ENCODE peak calls at places on chromosomes 3 and 15, in nine cellular contexts. A is EL; D is Right ventricle myocardium superior; I is ELF-1; O is stromal cell of bone marrow; S is stimulated activated CD4-positive, alpha-beta T cell treated with anti-CD3 and anti-CD28 coated beads, Interleukin-2, amount 100 ng/mL, for 48 hours; K is cardiac fibroblast; E is dermis microvascular lymphatic vessel endothelial cell; Z is AG08396. L is an unnamed sample.

GRCh38 chr3:160180581-160181216 is 44.5 kb upstream of the C3orf80 start:
- DNase-seq in A (peak), Z (peak), K (peak), I (peak), S (no peak), E (no peak), D (no peak), O (peak), L (peak)

GRCh38 chr15:35669457-35670045 is 123.6 kb upstream of the DPH6 start:
- DNase-seq in A (no peak), O (no peak), D (no peak), I (no peak), E (no peak), Z (no peak), K (no peak), S (no peak), L (peak)

GRCh38 chr15:67433495-67434099 is 87.3 kb upstream of the C15orf61 start:
- DNase-seq in K (peak), A (peak), S (peak), I (peak), O (peak), E (peak), Z (peak), D (no peak), L (peak)

GRCh38 chr3:127588675-127589577 is 1.6 kb downstream of the TPRA1 start:
- DNase-seq in S (peak), O (no peak), D (no peak), K (peak), Z (peak), E (no peak), A (peak), I (no peak), L (peak)

GRCh38 chr3:16824085-16824696 is 60.6 kb upstream of the PLCL2 start:
- DNase-seq in K (no peak), E (no peak), A (no peak), I (no peak), Z (no peak), D (no peak), S (no peak), O (no peak), L (no peak)

GRCh38 chr3:70096376-70097055 is 97.0 kb downstream of the SAMMSON start:
- DNase-seq in I (no peak), S (no peak), O (no peak), E (no peak), A (no peak), Z (no peak), D (no peak), K (no peak), L (no peak)

GRCh38 chr15:23855947-23856346 is 168.8 kb upstream of the NDN start:
- DNase-seq in D (no peak), E (no peak), Z (no peak), O (no peak), S (no peak), I (no peak), A (no peak), K (no peak), L (no peak)

GRCh38 chr3:124648551-124648950 is 81.7 kb upstream of the UMPS start:
- DNase-seq in S (no peak), E (no peak), A (no peak), Z (no peak), K (no peak), I (peak), D (no peak), O (no peak), L (no peak)

GRCh38 chr15:58441376-58442070 is 9.7 kb downstream of the LIPC start:
- DNase-seq in Z (peak), K (peak), E (peak), D (no peak), O (peak), I (no peak), A (peak), S (no peak), L (peak)

GRCh38 chr3:101721650-101721917 is 2.8 kb upstream of the CEP97 start:
- DNase-seq in D (no peak), I (no peak), Z (no peak), E (no peak), O (no peak), S (no peak), A (no peak), K (no peak), L (no peak)

GRCh38 chr15:41288464-41288863 is 43.9 kb downstream of the OIP5 start:
- DNase-seq in I (no peak), D (no peak), O (no peak), S (no peak), E (no peak), A (no peak), K (no peak), Z (no peak), L (no peak)

GRCh38 chr15:31080618-31081017 is 20.9 kb downstream of the TRPM1 start:
- DNase-seq in D (peak), S (peak), E (peak), K (peak), O (no peak), I (peak), Z (peak), A (peak), L (peak)

L was measured in GM23248.